ENCODE peak calls at places on chromosomes 3 and 15, in nine cellular contexts. One of them, this sample, is unnamed.

GRCh38 chr15:45121706-45122417 is 7.7 kb downstream of the DUOXA2 start:
- DNase-seq in spleen: no peak
- DNase-seq in iPS-NIHi11: no peak
- DNase-seq in NCI-H460: no peak
- DNase-seq in stimulated activated CD4-positive, alpha-beta T cell treated with anti-CD3 and anti-CD28 coated beads, Interleukin-15, amount 100 ng/mL, for 48 hours: no peak
- DNase-seq in neural crest cell: no peak
- DNase-seq in thoracic aorta: no peak
- DNase-seq in T-cell: no peak
- DNase-seq in stimulated activated naive CD4-positive, alpha-beta T cell: no peak
- DNase-seq in this sample: no peak

GRCh38 chr3:145776782-145777408 is 384.1 kb downstream of the PLOD2 start:
- DNase-seq in T-cell: no peak
- DNase-seq in stimulated activated CD4-positive, alpha-beta T cell treated with anti-CD3 and anti-CD28 coated beads, Interleukin-15, amount 100 ng/mL, for 48 hours: no peak
- DNase-seq in spleen: no peak
- DNase-seq in stimulated activated naive CD4-positive, alpha-beta T cell: no peak
- DNase-seq in thoracic aorta: no peak
- DNase-seq in NCI-H460: peak
- DNase-seq in neural crest cell: peak
- DNase-seq in iPS-NIHi11: peak
- DNase-seq in this sample: no peak

GRCh38 chr3:18657858-18658820 is 233.0 kb upstream of the SATB1 start:
- DNase-seq in NCI-H460: no peak
- DNase-seq in T-cell: no peak
- DNase-seq in stimulated activated naive CD4-positive, alpha-beta T cell: no peak
- DNase-seq in neural crest cell: no peak
- DNase-seq in thoracic aorta: no peak
- DNase-seq in stimulated activated CD4-positive, alpha-beta T cell treated with anti-CD3 and anti-CD28 coated beads, Interleukin-15, amount 100 ng/mL, for 48 hours: no peak
- DNase-seq in spleen: no peak
- DNase-seq in iPS-NIHi11: no peak
- DNase-seq in this sample: no peak

GRCh38 chr3:196989721-196990262 is 21.2 kb upstream of the PIGZ start:
- DNase-seq in stimulated activated CD4-positive, alpha-beta T cell treated with anti-CD3 and anti-CD28 coated beads, Interleukin-15, amount 100 ng/mL, for 48 hours: no peak
- DNase-seq in T-cell: no peak
- DNase-seq in stimulated activated naive CD4-positive, alpha-beta T cell: no peak
- DNase-seq in NCI-H460: no peak
- DNase-seq in iPS-NIHi11: no peak
- DNase-seq in neural crest cell: no peak
- DNase-seq in thoracic aorta: no peak
- DNase-seq in spleen: peak
- DNase-seq in this sample: no peak

GRCh38 chr15:34853001-34853758 is 57.8 kb upstream of the ACTC1 start:
- DNase-seq in T-cell: no peak
- DNase-seq in iPS-NIHi11: no peak
- DNase-seq in neural crest cell: no peak
- DNase-seq in stimulated activated naive CD4-positive, alpha-beta T cell: no peak
- DNase-seq in stimulated activated CD4-positive, alpha-beta T cell treated with anti-CD3 and anti-CD28 coated beads, Interleukin-15, amount 100 ng/mL, for 48 hours: no peak
- DNase-seq in thoracic aorta: no peak
- DNase-seq in NCI-H460: no peak
- DNase-seq in spleen: no peak
- DNase-seq in this sample: no peak

GRCh38 chr15:99704444-99704838 is 28.8 kb downstream of the LYSMD4 start:
- DNase-seq in T-cell: no peak
- DNase-seq in neural crest cell: peak
- DNase-seq in iPS-NIHi11: peak
- DNase-seq in thoracic aorta: no peak
- DNase-seq in stimulated activated naive CD4-positive, alpha-beta T cell: peak
- DNase-seq in NCI-H460: peak
- DNase-seq in spleen: no peak
- DNase-seq in stimulated activated CD4-positive, alpha-beta T cell treated with anti-CD3 and anti-CD28 coated beads, Interleukin-15, amount 100 ng/mL, for 48 hours: no peak
- DNase-seq in this sample: no peak

GRCh38 chr15:80171787-80172186 is 19.0 kb downstream of the FAH start:
- DNase-seq in thoracic aorta: no peak
- DNase-seq in T-cell: no peak
- DNase-seq in stimulated activated naive CD4-positive, alpha-beta T cell: no peak
- DNase-seq in NCI-H460: no peak
- DNase-seq in iPS-NIHi11: no peak
- DNase-seq in neural crest cell: no peak
- DNase-seq in stimulated activated CD4-positive, alpha-beta T cell treated with anti-CD3 and anti-CD28 coated beads, Interleukin-15, amount 100 ng/mL, for 48 hours: no peak
- DNase-seq in spleen: no peak
- DNase-seq in this sample: no peak

GRCh38 chr3:57596495-57597239 is 477 bp downstream of the ARF4 start:
- DNase-seq in thoracic aorta: peak
- DNase-seq in stimulated activated naive CD4-positive, alpha-beta T cell: peak
- DNase-seq in neural crest cell: peak
- DNase-seq in NCI-H460: peak
- DNase-seq in stimulated activated CD4-positive, alpha-beta T cell treated with anti-CD3 and anti-CD28 coated beads, Interleukin-15, amount 100 ng/mL, for 48 hours: peak
- DNase-seq in T-cell: peak
- DNase-seq in iPS-NIHi11: peak
- DNase-seq in spleen: peak
- DNase-seq in this sample: peak

GRCh38 chr3:6468589-6468988 is 392.3 kb upstream of the GRM7 start:
- DNase-seq in stimulated activated naive CD4-positive, alpha-beta T cell: no peak
- DNase-seq in thoracic aorta: no peak
- DNase-seq in NCI-H460: no peak
- DNase-seq in T-cell: no peak
- DNase-seq in neural crest cell: no peak
- DNase-seq in iPS-NIHi11: no peak
- DNase-seq in stimulated activated CD4-positive, alpha-beta T cell treated with anti-CD3 and anti-CD28 coated beads, Interleukin-15, amount 100 ng/mL, for 48 hours: no peak
- DNase-seq in spleen: no peak
- DNase-seq in this sample: no peak

GRCh38 chr3:44396200-44397171 is 57.9 kb downstream of the TCAIM start:
- DNase-seq in iPS-NIHi11: no peak
- DNase-seq in NCI-H460: no peak
- DNase-seq in neural crest cell: no peak
- DNase-seq in stimulated activated CD4-positive, alpha-beta T cell treated with anti-CD3 and anti-CD28 coated beads, Interleukin-15, amount 100 ng/mL, for 48 hours: no peak
- DNase-seq in thoracic aorta: no peak
- DNase-seq in T-cell: no peak
- DNase-seq in stimulated activated naive CD4-positive, alpha-beta T cell: no peak
- DNase-seq in spleen: no peak
- DNase-seq in this sample: no peak

GRCh38 chr3:113000691-113001090 is 9.9 kb downstream of the GTPBP8 start:
- DNase-seq in neural crest cell: no peak
- DNase-seq in spleen: no peak
- DNase-seq in iPS-NIHi11: no peak
- DNase-seq in T-cell: no peak
- DNase-seq in thoracic aorta: no peak
- DNase-seq in stimulated activated CD4-positive, alpha-beta T cell treated with anti-CD3 and anti-CD28 coated beads, Interleukin-15, amount 100 ng/mL, for 48 hours: no peak
- DNase-seq in stimulated activated naive CD4-positive, alpha-beta T cell: no peak
- DNase-seq in NCI-H460: no peak
- DNase-seq in this sample: no peak

GRCh38 chr3:181326637-181327223 is 337.2 kb upstream of the DNAJC19 start:
- DNase-seq in thoracic aorta: no peak
- DNase-seq in NCI-H460: peak
- DNase-seq in iPS-NIHi11: peak
- DNase-seq in spleen: no peak
- DNase-seq in stimulated activated CD4-positive, alpha-beta T cell treated with anti-CD3 and anti-CD28 coated beads, Interleukin-15, amount 100 ng/mL, for 48 hours: no peak
- DNase-seq in stimulated activated naive CD4-positive, alpha-beta T cell: no peak
- DNase-seq in neural crest cell: no peak
- DNase-seq in T-cell: no peak
- DNase-seq in this sample: no peak

GRCh38 chr3:140186421-140186920 is 251.5 kb downstream of the CLSTN2 start:
- DNase-seq in stimulated activated naive CD4-positive, alpha-beta T cell: no peak
- DNase-seq in T-cell: no peak
- DNase-seq in spleen: no peak
- DNase-seq in iPS-NIHi11: no peak
- DNase-seq in thoracic aorta: no peak
- DNase-seq in neural crest cell: no peak
- DNase-seq in stimulated activated CD4-positive, alpha-beta T cell treated with anti-CD3 and anti-CD28 coated beads, Interleukin-15, amount 100 ng/mL, for 48 hours: no peak
- DNase-seq in NCI-H460: no peak
- DNase-seq in this sample: no peak

GRCh38 chr15:64251121-64251520 is 88.3 kb upstream of the PPIB start:
- DNase-seq in stimulated activated naive CD4-positive, alpha-beta T cell: no peak
- DNase-seq in T-cell: no peak
- DNase-seq in iPS-NIHi11: no peak
- DNase-seq in thoracic aorta: no peak
- DNase-seq in neural crest cell: no peak
- DNase-seq in NCI-H460: no peak
- DNase-seq in spleen: no peak
- DNase-seq in stimulated activated CD4-positive, alpha-beta T cell treated with anti-CD3 and anti-CD28 coated beads, Interleukin-15, amount 100 ng/mL, for 48 hours: no peak
- DNase-seq in this sample: no peak

GRCh38 chr15:75369897-75370581 is 1.6 kb upstream of the MAN2C1 start:
- DNase-seq in iPS-NIHi11: no peak
- DNase-seq in T-cell: no peak
- DNase-seq in NCI-H460: no peak
- DNase-seq in thoracic aorta: no peak
- DNase-seq in spleen: no peak
- DNase-seq in neural crest cell: no peak
- DNase-seq in stimulated activated naive CD4-positive, alpha-beta T cell: no peak
- DNase-seq in stimulated activated CD4-positive, alpha-beta T cell treated with anti-CD3 and anti-CD28 coated beads, Interleukin-15, amount 100 ng/mL, for 48 hours: no peak
- DNase-seq in this sample: no peak

GRCh38 chr3:49803464-49804140 is 541 bp downstream of the INKA1 start:
- DNase-seq in NCI-H460: no peak
- DNase-seq in stimulated activated naive CD4-positive, alpha-beta T cell: peak
- DNase-seq in iPS-NIHi11: peak
- DNase-seq in spleen: peak
- DNase-seq in stimulated activated CD4-positive, alpha-beta T cell treated with anti-CD3 and anti-CD28 coated beads, Interleukin-15, amount 100 ng/mL, for 48 hours: no peak
- DNase-seq in T-cell: peak
- DNase-seq in thoracic aorta: no peak
- DNase-seq in neural crest cell: peak
- DNase-seq in this sample: peak

GRCh38 chr15:62482715-62483429 is 317.8 kb upstream of the C2CD4B start:
- DNase-seq in neural crest cell: peak
- DNase-seq in iPS-NIHi11: peak
- DNase-seq in stimulated activated CD4-positive, alpha-beta T cell treated with anti-CD3 and anti-CD28 coated beads, Interleukin-15, amount 100 ng/mL, for 48 hours: no peak
- DNase-seq in NCI-H460: no peak
- DNase-seq in stimulated activated naive CD4-positive, alpha-beta T cell: no peak
- DNase-seq in thoracic aorta: no peak
- DNase-seq in T-cell: no peak
- DNase-seq in spleen: no peak
- DNase-seq in this sample: no peak

GRCh38 chr3:65871305-65872141 is 167.2 kb downstream of the MAGI1 start:
- DNase-seq in thoracic aorta: no peak
- DNase-seq in T-cell: no peak
- DNase-seq in iPS-NIHi11: peak
- DNase-seq in stimulated activated CD4-positive, alpha-beta T cell treated with anti-CD3 and anti-CD28 coated beads, Interleukin-15, amount 100 ng/mL, for 48 hours: no peak
- DNase-seq in stimulated activated naive CD4-positive, alpha-beta T cell: no peak
- DNase-seq in spleen: no peak
- DNase-seq in NCI-H460: no peak
- DNase-seq in neural crest cell: no peak
- DNase-seq in this sample: peak

GRCh38 chr3:183662099-183662498 is 26.7 kb downstream of the KLHL24 start:
- DNase-seq in thoracic aorta: no peak
- DNase-seq in neural crest cell: no peak
- DNase-seq in iPS-NIHi11: no peak
- DNase-seq in stimulated activated naive CD4-positive, alpha-beta T cell: no peak
- DNase-seq in T-cell: no peak
- DNase-seq in spleen: no peak
- DNase-seq in NCI-H460: no peak
- DNase-seq in stimulated activated CD4-positive, alpha-beta T cell treated with anti-CD3 and anti-CD28 coated beads, Interleukin-15, amount 100 ng/mL, for 48 hours: no peak
- DNase-seq in this sample: no peak

GRCh38 chr15:64460737-64461576 is 579 bp downstream of the ZNF609 start:
- DNase-seq in NCI-H460: peak
- DNase-seq in spleen: no peak
- DNase-seq in T-cell: peak
- DNase-seq in neural crest cell: no peak
- DNase-seq in stimulated activated naive CD4-positive, alpha-beta T cell: peak
- DNase-seq in thoracic aorta: no peak
- DNase-seq in stimulated activated CD4-positive, alpha-beta T cell treated with anti-CD3 and anti-CD28 coated beads, Interleukin-15, amount 100 ng/mL, for 48 hours: peak
- DNase-seq in iPS-NIHi11: peak
- DNase-seq in this sample: peak

GRCh38 chr3:87336761-87337160 is 60.4 kb upstream of the POU1F1 start:
- DNase-seq in NCI-H460: no peak
- DNase-seq in thoracic aorta: no peak
- DNase-seq in neural crest cell: no peak
- DNase-seq in iPS-NIHi11: no peak
- DNase-seq in stimulated activated CD4-positive, alpha-beta T cell treated with anti-CD3 and anti-CD28 coated beads, Interleukin-15, amount 100 ng/mL, for 48 hours: no peak
- DNase-seq in stimulated activated naive CD4-positive, alpha-beta T cell: no peak
- DNase-seq in spleen: no peak
- DNase-seq in T-cell: no peak
- DNase-seq in this sample: no peak

GRCh38 chr15:72838311-72838731 is 54.8 kb upstream of the ADPGK start:
- DNase-seq in NCI-H460: no peak
- DNase-seq in stimulated activated CD4-positive, alpha-beta T cell treated with anti-CD3 and anti-CD28 coated beads, Interleukin-15, amount 100 ng/mL, for 48 hours: no peak
- DNase-seq in thoracic aorta: peak
- DNase-seq in neural crest cell: no peak
- DNase-seq in stimulated activated naive CD4-positive, alpha-beta T cell: no peak
- DNase-seq in spleen: no peak
- DNase-seq in iPS-NIHi11: no peak
- DNase-seq in T-cell: no peak
- DNase-seq in this sample: no peak

GRCh38 chr3:12708584-12709192 is 44.8 kb upstream of the RAF1 start:
- DNase-seq in stimulated activated naive CD4-positive, alpha-beta T cell: no peak
- DNase-seq in iPS-NIHi11: no peak
- DNase-seq in thoracic aorta: peak
- DNase-seq in stimulated activated CD4-positive, alpha-beta T cell treated with anti-CD3 and anti-CD28 coated beads, Interleukin-15, amount 100 ng/mL, for 48 hours: no peak
- DNase-seq in neural crest cell: no peak
- DNase-seq in T-cell: no peak
- DNase-seq in NCI-H460: no peak
- DNase-seq in spleen: no peak
- DNase-seq in this sample: peak

GRCh38 chr3:126419151-126419703 is 24.5 kb downstream of the CFAP100 start:
- DNase-seq in stimulated activated naive CD4-positive, alpha-beta T cell: no peak
- DNase-seq in iPS-NIHi11: no peak
- DNase-seq in thoracic aorta: no peak
- DNase-seq in spleen: peak
- DNase-seq in T-cell: no peak
- DNase-seq in neural crest cell: no peak
- DNase-seq in stimulated activated CD4-positive, alpha-beta T cell treated with anti-CD3 and anti-CD28 coated beads, Interleukin-15, amount 100 ng/mL, for 48 hours: no peak
- DNase-seq in NCI-H460: no peak
- DNase-seq in this sample: no peak

GRCh38 chr15:27866505-27867165 is 232.5 kb downstream of the OCA2 start:
- DNase-seq in NCI-H460: no peak
- DNase-seq in T-cell: no peak
- DNase-seq in stimulated activated naive CD4-positive, alpha-beta T cell: no peak
- DNase-seq in neural crest cell: no peak
- DNase-seq in spleen: no peak
- DNase-seq in iPS-NIHi11: no peak
- DNase-seq in thoracic aorta: no peak
- DNase-seq in stimulated activated CD4-positive, alpha-beta T cell treated with anti-CD3 and anti-CD28 coated beads, Interleukin-15, amount 100 ng/mL, for 48 hours: no peak
- DNase-seq in this sample: no peak

GRCh38 chr15:81268881-81269601 is 54.9 kb downstream of the STARD5 start:
- DNase-seq in iPS-NIHi11: no peak
- DNase-seq in T-cell: no peak
- DNase-seq in NCI-H460: no peak
- DNase-seq in neural crest cell: no peak
- DNase-seq in stimulated activated naive CD4-positive, alpha-beta T cell: no peak
- DNase-seq in spleen: no peak
- DNase-seq in thoracic aorta: no peak
- DNase-seq in stimulated activated CD4-positive, alpha-beta T cell treated with anti-CD3 and anti-CD28 coated beads, Interleukin-15, amount 100 ng/mL, for 48 hours: no peak
- DNase-seq in this sample: no peak

This sample was measured in left ventricle myocardium superior.